ENCODE peak calls at places on chromosome 4, in seven cellular contexts. G is heart right ventricle, S is pancreas, O is tibial artery, R is lower leg skin, L is sigmoid colon, Y is stomach. B is an unnamed sample.

GRCh38 chr4:26220704-26221103 is 100.1 kb upstream of the RBPJ start:
- DNase-seq in G (no peak), S (no peak), L (no peak), Y (no peak), O (no peak), R (no peak), B (peak)

GRCh38 chr4:7196731-7197130 is 4.4 kb downstream of the SORCS2 start:
- DNase-seq in G (no peak), R (peak), S (no peak), Y (no peak), O (peak), L (peak), B (no peak)

GRCh38 chr4:13627606-13628301 is at the start of gene BOD1L1:
- DNase-seq in Y (peak), G (peak), S (peak), O (peak), R (peak), L (peak), B (peak)

GRCh38 chr4:36196145-36196925 is 48.0 kb downstream of the ARAP2 start:
- DNase-seq in R (no peak), S (no peak), G (no peak), Y (no peak), O (no peak), L (no peak), B (no peak)

GRCh38 chr4:173505924-173506779 is 23.9 kb downstream of the HAND2 start:
- DNase-seq in L (peak), Y (peak), R (peak), S (no peak), G (peak), O (peak), B (peak)

GRCh38 chr4:74440356-74440755 is 4.6 kb upstream of the AREG start:
- DNase-seq in R (no peak), S (no peak), L (no peak), O (no peak), Y (no peak), G (no peak), B (no peak)

GRCh38 chr4:24798036-24798610 is 2.8 kb downstream of the SOD3 start:
- DNase-seq in S (no peak), R (no peak), Y (no peak), L (no peak), G (no peak), O (no peak), B (no peak)

GRCh38 chr4:141238196-141238595 is 17.5 kb downstream of the ZNF330 start:
- DNase-seq in O (no peak), G (no peak), R (no peak), Y (no peak), L (no peak), S (no peak), B (no peak)

GRCh38 chr4:149572711-149573110 is 242.9 kb downstream of the IQCM start:
- DNase-seq in Y (no peak), G (no peak), S (no peak), O (no peak), R (no peak), L (no peak), B (no peak)

GRCh38 chr4:150224896-150225591 is 146.8 kb downstream of the DCLK2 start:
- DNase-seq in Y (no peak), L (no peak), O (no peak), S (no peak), R (no peak), G (no peak), B (peak)

GRCh38 chr4:153211986-153212720 is 7.9 kb downstream of the TRIM2 start:
- DNase-seq in Y (no peak), O (no peak), L (no peak), G (no peak), S (no peak), R (no peak), B (peak)

GRCh38 chr4:6907658-6908191 is 1.9 kb upstream of the TBC1D14 start:
- DNase-seq in O (no peak), Y (peak), L (peak), R (peak), S (no peak), G (peak), B (peak)

GRCh38 chr4:93303440-93303839 is 525.1 kb upstream of the ATOH1 start:
- DNase-seq in O (no peak), S (no peak), R (no peak), G (no peak), L (no peak), Y (no peak), B (no peak)

GRCh38 chr4:95410387-95411005 is 138.3 kb downstream of the UNC5C start:
- DNase-seq in O (no peak), L (no peak), S (no peak), G (no peak), R (no peak), Y (no peak), B (no peak)

GRCh38 chr4:169957785-169958184 is 68.4 kb downstream of the MFAP3L start:
- DNase-seq in G (no peak), R (no peak), S (no peak), O (no peak), Y (no peak), L (no peak), B (no peak)

GRCh38 chr4:932713-933070 is 432 bp downstream of the TMEM175 start:
- DNase-seq in R (no peak), O (no peak), G (no peak), L (no peak), Y (no peak), S (no peak), B (no peak)

GRCh38 chr4:28287837-28288236 is 1427.2 kb downstream of the STIM2 start:
- DNase-seq in O (no peak), R (no peak), S (no peak), L (no peak), G (no peak), Y (no peak), B (peak)

GRCh38 chr4:5894266-5894665 is 1.4 kb upstream of the CRMP1 start:
- DNase-seq in O (no peak), S (no peak), L (no peak), Y (no peak), R (no peak), G (no peak), B (no peak)

GRCh38 chr4:7320413-7320812 is 114.3 kb downstream of the PSAPL1 start:
- DNase-seq in S (no peak), Y (no peak), L (no peak), R (no peak), G (no peak), O (no peak), B (no peak)

GRCh38 chr4:119592708-119593298 is 35.8 kb downstream of the PDE5A start:
- DNase-seq in L (no peak), O (no peak), R (no peak), Y (no peak), G (no peak), S (no peak), B (no peak)

GRCh38 chr4:67161311-67161710 is 384.0 kb downstream of the CENPC start:
- DNase-seq in S (no peak), G (no peak), R (no peak), L (no peak), Y (no peak), O (no peak), B (no peak)

DNA sequence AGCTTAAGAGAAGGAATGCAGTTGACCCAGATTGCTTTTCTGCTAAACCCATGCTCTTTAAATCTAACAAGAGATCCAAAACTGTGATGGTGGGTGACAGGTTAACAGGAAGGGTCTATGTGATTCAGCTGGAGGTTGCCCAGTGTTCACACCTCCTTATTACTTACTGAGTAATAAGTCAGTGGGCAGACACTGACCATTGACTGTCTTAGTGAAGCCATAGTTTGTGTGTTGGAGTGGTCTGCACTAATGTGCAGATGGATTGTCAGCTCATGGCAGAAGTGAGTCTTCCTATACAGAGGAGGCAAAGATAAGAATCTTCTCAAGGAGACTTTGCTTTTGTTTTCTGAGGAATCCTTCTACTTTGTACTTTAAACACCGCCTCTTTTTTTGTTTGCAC is 15.2 kb upstream of the RUFY3 start:
- DNase-seq in G (no peak), R (no peak), O (no peak), Y (no peak), S (no peak), L (no peak), B (peak)
- H3K4me3 ChIP-seq in G (peak), R (no peak), O (peak), Y (peak), S (peak), L (no peak), B (peak)

GRCh38 chr4:40875507-40876150 is 125.9 kb downstream of the NSUN7 start:
- DNase-seq in G (no peak), S (no peak), Y (no peak), R (no peak), O (no peak), L (no peak), B (no peak)
- H3K4me3 ChIP-seq in G (no peak), S (no peak), Y (no peak), R (no peak), O (no peak), L (no peak), B (no peak)

GRCh38 chr4:77593101-77593500 is 12.5 kb upstream of the CXCL13 start:
- DNase-seq in G (no peak), O (no peak), S (no peak), Y (no peak), L (no peak), R (no peak), B (no peak)
- H3K4me3 ChIP-seq in G (no peak), O (no peak), S (no peak), Y (no peak), L (no peak), R (no peak), B (no peak)

GRCh38 chr4:86450861-86451260 is 91.0 kb upstream of the MAPK10 start:
- DNase-seq in G (no peak), Y (no peak), R (no peak), S (no peak), L (no peak), O (no peak), B (no peak)

GRCh38 chr4:86451560-86452322 is 91.9 kb upstream of the MAPK10 start:
- DNase-seq in G (no peak), L (no peak), S (no peak), O (no peak), R (no peak), Y (no peak), B (peak)

GRCh38 chr4:86450189-86450588 is 90.3 kb upstream of the MAPK10 start:
- DNase-seq in Y (no peak), R (no peak), L (no peak), G (no peak), O (no peak), S (no peak), B (no peak)

GRCh38 chr4:86448891-86449290 is 89.0 kb upstream of the MAPK10 start:
- DNase-seq in L (no peak), R (no peak), O (no peak), S (no peak), Y (no peak), G (no peak), B (no peak)

DNA sequence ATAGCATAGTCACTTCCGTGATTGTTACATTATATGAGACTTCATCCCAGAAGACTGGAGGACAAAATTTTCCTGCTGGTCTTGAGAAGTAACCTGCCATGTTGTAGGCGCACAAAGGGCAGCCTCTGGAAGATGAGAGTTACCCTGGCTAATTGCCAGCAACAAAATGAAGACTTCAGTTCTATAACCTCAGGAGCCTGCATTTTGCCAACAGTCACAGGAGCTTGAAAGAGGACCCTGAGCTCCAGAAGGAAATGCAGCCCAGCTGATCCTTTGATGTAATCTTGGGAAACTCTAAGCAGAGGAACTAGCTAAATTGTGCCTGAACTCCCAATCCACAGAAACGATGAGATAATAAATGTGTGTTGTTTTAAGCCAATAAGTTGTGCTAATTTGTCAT is 89.9 kb upstream of the MAPK10 start:
- DNase-seq in O (no peak), G (no peak), Y (no peak), S (no peak), L (no peak), R (no peak), B (no peak)
- H3K4me3 ChIP-seq in O (no peak), G (no peak), Y (no peak), S (no peak), L (no peak), R (no peak), B (no peak)

GRCh38 chr4:154364012-154364863 is 127.4 kb downstream of the DCHS2 start:
- DNase-seq in R (no peak), S (no peak), O (no peak), G (no peak), Y (no peak), L (no peak), B (peak)
- H3K4me3 ChIP-seq in R (no peak), S (no peak), O (no peak), G (no peak), Y (no peak), L (no peak), B (no peak)

GRCh38 chr4:112975567-112976355 is 73.7 kb upstream of the ANK2 start:
- DNase-seq in S (no peak), R (no peak), Y (no peak), O (no peak), G (no peak), L (no peak), B (no peak)

GRCh38 chr4:112978691-112979472 is 70.6 kb upstream of the ANK2 start:
- DNase-seq in G (no peak), Y (no peak), R (no peak), O (no peak), L (no peak), S (no peak), B (peak)

GRCh38 chr4:112968456-112969159 is 80.8 kb upstream of the ANK2 start:
- DNase-seq in O (no peak), S (no peak), L (no peak), G (no peak), Y (no peak), R (no peak), B (peak)

GRCh38 chr4:112970903-112971302 is 78.5 kb upstream of the ANK2 start:
- DNase-seq in L (no peak), G (no peak), Y (no peak), O (no peak), S (no peak), R (no peak), B (no peak)

GRCh38 chr4:112973897-112974296 is 75.6 kb upstream of the ANK2 start:
- DNase-seq in R (no peak), O (no peak), S (no peak), G (no peak), Y (no peak), L (no peak), B (no peak)
- H3K4me3 ChIP-seq in R (no peak), O (no peak), S (no peak), G (no peak), Y (no peak), L (no peak), B (no peak)

GRCh38 chr4:18847276-18847890 is 825.8 kb upstream of the LCORL start:
- DNase-seq in O (no peak), S (no peak), L (no peak), Y (no peak), R (no peak), G (no peak), B (peak)

GRCh38 chr4:18846313-18846712 is 824.8 kb upstream of the LCORL start:
- DNase-seq in G (no peak), Y (no peak), S (no peak), O (no peak), L (no peak), R (no peak), B (no peak)

GRCh38 chr4:18850763-18851331 is 829.3 kb upstream of the LCORL start:
- DNase-seq in O (no peak), L (no peak), Y (no peak), R (no peak), S (no peak), G (no peak), B (peak)
- H3K4me3 ChIP-seq in O (no peak), L (no peak), Y (no peak), R (no peak), S (no peak), G (no peak), B (no peak)